ENCODE peak calls at places on chromosomes 16 and 17, in four cellular contexts. A is H9; K is stimulated activated naive CD8-positive, alpha-beta T cell treated with anti-CD3 and anti-CD28 coated beads, Interleukin-15, amount 100 ng/mL, for 72 hours; F is NCI-H1436 treated with DMSO at 0.1 percent for 48 hours. Q is an unnamed sample.

GRCh38 chr17:49146620-49147306 is 14.2 kb downstream of the B4GALNT2 start:
- DNase-seq in A (no peak), K (no peak), F (no peak), Q (no peak)

GRCh38 chr17:56598471-56598870 is 5.0 kb downstream of the NOG start:
- DNase-seq in A (no peak), K (no peak), F (no peak), Q (no peak)

GRCh38 chr16:57612494-57612893 is 15.9 kb upstream of the ADGRG1 start:
- DNase-seq in A (peak; percentile 14), K (no peak), F (no peak), Q (peak; percentile 35)

GRCh38 chr16:75502916-75503605 is 7.8 kb upstream of the CHST6 start:
- DNase-seq in A (no peak), K (no peak), F (no peak), Q (no peak)

GRCh38 chr17:71180801-71181385 is 939.9 kb upstream of the SOX9 start:
- DNase-seq in A (no peak), K (no peak), F (peak; percentile 37), Q (no peak)

GRCh38 chr16:4016648-4017047 is 99.6 kb downstream of the ADCY9 start:
- DNase-seq in A (no peak), K (no peak), F (no peak), Q (no peak)

GRCh38 chr16:47731252-47731651 is 270.1 kb downstream of the PHKB start:
- DNase-seq in A (no peak), K (no peak), F (no peak), Q (no peak)

GRCh38 chr17:69275751-69276150 is 47.1 kb upstream of the ABCA10 start:
- DNase-seq in A (no peak), K (no peak), F (no peak), Q (no peak)

GRCh38 chr16:12652924-12653323 is 150.8 kb downstream of the CPPED1 start:
- DNase-seq in A (no peak), K (no peak), F (no peak), Q (no peak)

Q was measured in ecto neural progenitor cell.